ENCODE peak calls at places on chromosomes 12 and 14, in five cellular contexts. One of them, this sample, is unnamed.

GRCh38 chr12:73383584-73384229 is 1111.5 kb downstream of the TRHDE start:
- DNase-seq in transverse colon: no peak
- DNase-seq in cardiac muscle cell: no peak
- DNase-seq in fibroblast of lung: no peak
- DNase-seq in tibial artery: no peak
- DNase-seq in this sample: no peak

GRCh38 chr12:53173085-53173715 is 7.3 kb upstream of the ZNF740 start:
- DNase-seq in transverse colon: no peak
- DNase-seq in cardiac muscle cell: no peak
- DNase-seq in fibroblast of lung: no peak
- DNase-seq in tibial artery: peak
- DNase-seq in this sample: no peak

GRCh38 chr12:89484470-89484869 is 40.1 kb downstream of the GALNT4 start:
- DNase-seq in transverse colon: no peak
- DNase-seq in cardiac muscle cell: no peak
- DNase-seq in fibroblast of lung: no peak
- DNase-seq in tibial artery: no peak
- DNase-seq in this sample: no peak

GRCh38 chr12:613996-614726 is 49.1 kb downstream of the NINJ2 start:
- DNase-seq in transverse colon: peak
- DNase-seq in cardiac muscle cell: peak
- DNase-seq in fibroblast of lung: no peak
- DNase-seq in tibial artery: peak
- DNase-seq in this sample: no peak

GRCh38 chr12:4116251-4117111 is 157.1 kb upstream of the CCND2 start:
- DNase-seq in transverse colon: peak
- DNase-seq in cardiac muscle cell: no peak
- DNase-seq in fibroblast of lung: peak
- DNase-seq in tibial artery: no peak
- DNase-seq in this sample: no peak

GRCh38 chr12:106582661-106583577 is at the start of gene RFX4:
- DNase-seq in transverse colon: no peak
- DNase-seq in cardiac muscle cell: no peak
- DNase-seq in fibroblast of lung: no peak
- DNase-seq in tibial artery: no peak
- DNase-seq in this sample: no peak

GRCh38 chr14:79587194-79587593 is 624.1 kb downstream of the DIO2 start:
- DNase-seq in transverse colon: no peak
- DNase-seq in cardiac muscle cell: no peak
- DNase-seq in fibroblast of lung: peak
- DNase-seq in tibial artery: no peak
- DNase-seq in this sample: no peak

GRCh38 chr12:80763874-80764273 is 47.2 kb downstream of the MYF5 start:
- DNase-seq in transverse colon: no peak
- DNase-seq in cardiac muscle cell: peak
- DNase-seq in fibroblast of lung: peak
- DNase-seq in tibial artery: no peak
- DNase-seq in this sample: peak

GRCh38 chr14:22567437-22567836 is 21.6 kb downstream of the DAD1 start:
- DNase-seq in transverse colon: no peak
- DNase-seq in cardiac muscle cell: no peak
- DNase-seq in fibroblast of lung: no peak
- DNase-seq in tibial artery: no peak
- DNase-seq in this sample: no peak

GRCh38 chr14:55450539-55450938 is 10.1 kb upstream of the TBPL2 start:
- DNase-seq in transverse colon: no peak
- DNase-seq in cardiac muscle cell: no peak
- DNase-seq in fibroblast of lung: no peak
- DNase-seq in tibial artery: no peak
- DNase-seq in this sample: no peak

GRCh38 chr12:1836854-1837411 is 16.6 kb downstream of the LRTM2 start:
- DNase-seq in transverse colon: no peak
- DNase-seq in cardiac muscle cell: no peak
- DNase-seq in fibroblast of lung: no peak
- DNase-seq in tibial artery: no peak
- DNase-seq in this sample: no peak

GRCh38 chr12:45290218-45290609 is 74.3 kb downstream of the ANO6 start:
- DNase-seq in transverse colon: no peak
- DNase-seq in cardiac muscle cell: no peak
- DNase-seq in fibroblast of lung: peak
- DNase-seq in tibial artery: no peak
- DNase-seq in this sample: no peak

GRCh38 chr12:81143057-81143456 is 65.2 kb downstream of the ACSS3 start:
- DNase-seq in transverse colon: no peak
- DNase-seq in cardiac muscle cell: no peak
- DNase-seq in fibroblast of lung: no peak
- DNase-seq in tibial artery: no peak
- DNase-seq in this sample: no peak

GRCh38 chr14:71418591-71419245 is 511.5 kb downstream of the PCNX1 start:
- DNase-seq in transverse colon: no peak
- DNase-seq in cardiac muscle cell: no peak
- DNase-seq in fibroblast of lung: no peak
- DNase-seq in tibial artery: no peak
- DNase-seq in this sample: no peak

GRCh38 chr14:72781476-72782181 is 112.3 kb downstream of the DPF3 start:
- DNase-seq in transverse colon: no peak
- DNase-seq in cardiac muscle cell: no peak
- DNase-seq in fibroblast of lung: peak
- DNase-seq in tibial artery: no peak
- DNase-seq in this sample: no peak

GRCh38 chr12:107328442-107329133 is 235.2 kb upstream of the CRY1 start:
- DNase-seq in transverse colon: no peak
- DNase-seq in cardiac muscle cell: peak
- DNase-seq in fibroblast of lung: no peak
- DNase-seq in tibial artery: no peak
- DNase-seq in this sample: no peak

GRCh38 chr12:3458041-3458440 is 33.0 kb upstream of the PRMT8 start:
- DNase-seq in transverse colon: no peak
- DNase-seq in cardiac muscle cell: no peak
- DNase-seq in fibroblast of lung: no peak
- DNase-seq in tibial artery: no peak
- DNase-seq in this sample: no peak

GRCh38 chr14:92930737-92931602 is 8.0 kb downstream of the CHGA start:
- DNase-seq in transverse colon: no peak
- DNase-seq in cardiac muscle cell: no peak
- DNase-seq in fibroblast of lung: no peak
- DNase-seq in tibial artery: no peak
- DNase-seq in this sample: no peak

GRCh38 chr14:66401447-66402095 is 84.6 kb upstream of the CCDC196 start:
- DNase-seq in transverse colon: no peak
- DNase-seq in cardiac muscle cell: no peak
- DNase-seq in fibroblast of lung: peak
- DNase-seq in tibial artery: no peak
- DNase-seq in this sample: no peak

GRCh38 chr12:49032276-49032675 is 13.7 kb upstream of the PRKAG1 start:
- DNase-seq in transverse colon: no peak
- DNase-seq in cardiac muscle cell: no peak
- DNase-seq in fibroblast of lung: no peak
- DNase-seq in tibial artery: no peak
- DNase-seq in this sample: no peak

GRCh38 chr14:92254786-92255185 is 68.2 kb upstream of the SLC24A4 start:
- DNase-seq in transverse colon: peak
- DNase-seq in cardiac muscle cell: peak
- DNase-seq in fibroblast of lung: peak
- DNase-seq in tibial artery: peak
- DNase-seq in this sample: peak

GRCh38 chr12:113248046-113248825 is 27.0 kb downstream of the TPCN1 start:
- DNase-seq in transverse colon: no peak
- DNase-seq in cardiac muscle cell: no peak
- DNase-seq in fibroblast of lung: no peak
- DNase-seq in tibial artery: no peak
- DNase-seq in this sample: no peak

GRCh38 chr12:49684310-49684854 is 22.8 kb downstream of the FMNL3 start:
- DNase-seq in transverse colon: no peak
- DNase-seq in cardiac muscle cell: no peak
- DNase-seq in fibroblast of lung: no peak
- DNase-seq in tibial artery: no peak
- DNase-seq in this sample: no peak

GRCh38 chr12:121956041-121956341 is 37.6 kb downstream of the CFAP251 start:
- DNase-seq in transverse colon: no peak
- DNase-seq in cardiac muscle cell: no peak
- DNase-seq in fibroblast of lung: no peak
- DNase-seq in tibial artery: no peak
- DNase-seq in this sample: no peak

GRCh38 chr12:124667671-124668337 is 100.4 kb upstream of the NCOR2 start:
- DNase-seq in transverse colon: no peak
- DNase-seq in cardiac muscle cell: no peak
- DNase-seq in fibroblast of lung: no peak
- DNase-seq in tibial artery: no peak
- DNase-seq in this sample: no peak

GRCh38 chr14:34713681-34714319 is 593 bp downstream of the CFL2 start:
- DNase-seq in transverse colon: peak
- DNase-seq in cardiac muscle cell: peak
- DNase-seq in fibroblast of lung: peak
- DNase-seq in tibial artery: peak
- DNase-seq in this sample: no peak

GRCh38 chr14:100905166-100905565 is 1.6 kb upstream of the RTL1 start:
- DNase-seq in transverse colon: no peak
- DNase-seq in cardiac muscle cell: no peak
- DNase-seq in fibroblast of lung: no peak
- DNase-seq in tibial artery: no peak
- DNase-seq in this sample: no peak

GRCh38 chr12:5661820-5662219 is 229.9 kb downstream of the NTF3 start:
- DNase-seq in transverse colon: peak
- DNase-seq in cardiac muscle cell: no peak
- DNase-seq in fibroblast of lung: no peak
- DNase-seq in tibial artery: no peak
- DNase-seq in this sample: no peak

GRCh38 chr12:122687091-122687490 is 16.1 kb downstream of the HCAR2 start:
- DNase-seq in transverse colon: peak
- DNase-seq in cardiac muscle cell: no peak
- DNase-seq in fibroblast of lung: peak
- DNase-seq in tibial artery: peak
- DNase-seq in this sample: no peak

GRCh38 chr12:67916266-67916970 is 72.8 kb upstream of the IFNG-AS1 start:
- DNase-seq in transverse colon: no peak
- DNase-seq in cardiac muscle cell: no peak
- DNase-seq in fibroblast of lung: no peak
- DNase-seq in tibial artery: no peak
- DNase-seq in this sample: no peak

GRCh38 chr12:110111476-110112334 is 12.5 kb upstream of the IFT81 start:
- DNase-seq in transverse colon: no peak
- DNase-seq in cardiac muscle cell: no peak
- DNase-seq in fibroblast of lung: peak
- DNase-seq in tibial artery: peak
- DNase-seq in this sample: no peak

GRCh38 chr12:88035907-88036289 is 6.7 kb upstream of the C12orf50 start:
- DNase-seq in transverse colon: peak
- DNase-seq in cardiac muscle cell: no peak
- DNase-seq in fibroblast of lung: no peak
- DNase-seq in tibial artery: no peak
- DNase-seq in this sample: no peak

DNA sequence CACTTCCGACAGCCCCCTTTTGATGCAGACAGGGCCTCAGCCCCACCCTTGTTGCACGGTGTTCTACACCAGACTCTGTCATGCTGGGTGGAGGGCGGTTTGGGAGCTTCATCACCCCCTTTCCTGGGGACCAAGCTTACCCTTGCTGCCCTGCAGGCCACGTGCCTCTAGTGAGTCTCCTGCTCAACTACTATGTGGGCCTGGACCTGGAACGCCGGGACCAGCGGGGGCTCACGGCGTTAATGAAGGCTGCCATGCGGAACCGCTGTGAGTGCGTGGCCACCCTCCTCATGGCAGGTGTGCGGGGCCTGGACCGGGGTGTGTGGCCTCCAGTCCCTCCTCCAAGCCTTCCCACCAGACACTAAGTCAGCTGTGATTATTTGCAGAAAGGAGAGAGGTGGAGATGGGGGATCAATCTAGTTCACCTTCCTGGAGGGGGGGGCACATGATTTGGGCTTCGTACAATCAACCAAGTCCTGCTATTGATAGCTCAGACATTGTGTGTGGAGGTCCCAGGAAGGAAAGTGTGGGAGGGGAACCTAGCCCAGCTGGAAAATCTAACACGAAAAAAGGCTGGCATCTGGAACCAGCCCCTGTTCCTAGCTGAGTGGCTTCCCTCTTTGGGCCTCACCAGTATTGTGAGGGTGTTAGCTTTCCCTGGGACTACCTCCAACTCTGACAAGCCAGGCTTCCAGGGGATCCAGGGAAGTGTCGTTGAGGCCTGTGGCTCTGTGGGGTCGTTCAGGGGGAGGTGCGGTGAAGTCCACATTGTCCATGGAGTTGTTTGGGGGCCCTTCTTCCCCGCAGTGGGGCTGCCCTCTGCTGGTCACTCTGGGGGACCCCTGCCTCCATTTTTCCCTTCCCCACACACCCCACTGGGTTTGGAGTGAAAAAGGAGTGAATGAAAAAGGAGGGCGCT is 1.6 kb downstream of the ANKRD33 start:
- DNase-seq in transverse colon: no peak
- DNase-seq in cardiac muscle cell: no peak
- DNase-seq in fibroblast of lung: peak
- DNase-seq in tibial artery: peak
- DNase-seq in this sample: no peak
- TF ChIP-seq CTCF in transverse colon: no peak
- TF ChIP-seq CTCF in cardiac muscle cell: peak
- TF ChIP-seq CTCF in fibroblast of lung: peak
- TF ChIP-seq CTCF in tibial artery: no peak
- TF ChIP-seq CTCF in this sample: peak

GRCh38 chr14:75976838-75977237 is 5.0 kb downstream of the TGFB3 start:
- DNase-seq in transverse colon: no peak
- DNase-seq in cardiac muscle cell: no peak
- DNase-seq in fibroblast of lung: no peak
- DNase-seq in tibial artery: no peak
- DNase-seq in this sample: no peak
- TF ChIP-seq CTCF in transverse colon: no peak
- TF ChIP-seq CTCF in cardiac muscle cell: no peak
- TF ChIP-seq CTCF in fibroblast of lung: no peak
- TF ChIP-seq CTCF in tibial artery: no peak
- TF ChIP-seq CTCF in this sample: no peak

DNA sequence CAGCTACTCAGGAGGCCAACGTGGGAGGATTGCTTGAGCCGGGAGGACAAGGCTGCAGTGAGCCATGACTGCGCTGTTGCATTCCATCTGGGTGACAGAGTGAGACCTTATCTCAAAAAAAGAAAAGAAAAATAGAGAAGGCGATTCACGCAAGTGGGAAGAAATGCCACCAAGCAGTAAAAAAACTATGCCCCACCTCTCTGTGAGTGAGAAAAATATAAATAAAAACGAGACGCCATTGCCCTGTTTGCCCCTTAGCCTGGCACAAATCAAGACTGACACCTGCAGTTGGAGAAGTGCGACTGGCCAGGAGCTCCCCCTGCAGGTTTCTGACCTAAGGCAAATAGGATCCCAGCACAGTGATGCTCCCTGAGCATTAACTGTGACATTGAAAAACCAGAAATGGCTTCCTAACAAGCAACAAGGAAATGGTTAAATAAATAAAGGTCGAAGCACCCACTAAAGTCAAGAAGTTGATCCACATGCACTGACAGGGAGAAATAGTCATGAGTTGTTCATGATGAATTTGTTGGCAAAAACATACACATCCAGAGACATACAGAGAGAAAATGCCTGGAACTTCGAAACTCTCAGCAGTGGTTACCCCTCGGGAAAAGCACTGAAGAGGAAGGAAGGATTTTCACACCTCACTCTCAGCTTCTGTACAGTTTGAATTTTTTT is 21.1 kb downstream of the GSC start:
- DNase-seq in transverse colon: peak
- DNase-seq in cardiac muscle cell: peak
- DNase-seq in fibroblast of lung: no peak
- DNase-seq in tibial artery: no peak
- DNase-seq in this sample: peak
- TF ChIP-seq CTCF in transverse colon: peak
- TF ChIP-seq CTCF in cardiac muscle cell: peak
- TF ChIP-seq CTCF in fibroblast of lung: peak
- TF ChIP-seq CTCF in tibial artery: peak
- TF ChIP-seq CTCF in this sample: no peak

GRCh38 chr14:61694830-61695694 is at the start of gene HIF1A:
- DNase-seq in transverse colon: peak
- DNase-seq in cardiac muscle cell: peak
- DNase-seq in fibroblast of lung: peak
- DNase-seq in tibial artery: peak
- DNase-seq in this sample: peak
- TF ChIP-seq CTCF in transverse colon: no peak
- TF ChIP-seq CTCF in cardiac muscle cell: peak
- TF ChIP-seq CTCF in fibroblast of lung: peak
- TF ChIP-seq CTCF in tibial artery: no peak
- TF ChIP-seq CTCF in this sample: no peak